ENCODE peak calls at places on chromosomes 6 and 20, in eight cellular contexts. R is activated T-cell treated with anti-CD3 and anti-CD28 coated beads for 1 hour; W is naive B cell; A is left ventricle myocardium inferior; D is stimulated activated CD8-positive, alpha-beta memory T cell treated with anti-CD3 and anti-CD28 coated beads, Interleukin-15, amount 100 ng/mL, for 24 hours; N is activated CD4-positive, alpha-beta T cell treated with anti-CD3 and anti-CD28 coated beads, Interleukin-2, amount 50 U/mL, for 1 hour; J is HL-60; F is ELF-1. Z is an unnamed sample.

GRCh38 chr6:1576166-1576565 is 33.5 kb upstream of the FOXC1 start:
- DNase-seq in R (no peak), W (no peak), A (no peak), D (no peak), N (no peak), J (no peak), F (no peak), Z (no peak)

GRCh38 chr6:68919537-68919936 is 284.5 kb downstream of the ADGRB3 start:
- DNase-seq in R (no peak), W (no peak), A (no peak), D (no peak), N (no peak), J (no peak), F (no peak), Z (no peak)

GRCh38 chr20:46354207-46354555 is 45.9 kb upstream of the CDH22 start:
- DNase-seq in R (no peak), W (no peak), A (no peak), D (no peak), N (no peak), J (no peak), F (no peak), Z (no peak)

GRCh38 chr20:25023316-25023715 is 30.8 kb upstream of the APMAP start:
- DNase-seq in R (no peak), W (no peak), A (no peak), D (no peak), N (no peak), J (no peak), F (no peak), Z (no peak)

GRCh38 chr20:1389703-1390385 is 3.0 kb downstream of the FKBP1A start:
- DNase-seq in R (no peak), W (no peak), A (no peak), D (no peak), N (no peak), J (no peak), F (no peak), Z (no peak)

GRCh38 chr20:3162080-3162611 is 2.5 kb upstream of the FASTKD5 start:
- DNase-seq in R (no peak), W (no peak), A (no peak), D (no peak), N (no peak), J (no peak), F (no peak), Z (no peak)

GRCh38 chr20:63750807-63751470 is 11.4 kb downstream of the SLC2A4RG start:
- DNase-seq in R (peak), W (no peak), A (no peak), D (no peak), N (peak), J (no peak), F (peak), Z (no peak)

GRCh38 chr6:33073431-33073871 is at the start of gene HLA-DPA1:
- DNase-seq in R (no peak), W (peak), A (no peak), D (no peak), N (peak), J (no peak), F (no peak), Z (peak)

GRCh38 chr6:21824431-21825180 is 231.1 kb downstream of the SOX4 start:
- DNase-seq in R (no peak), W (no peak), A (no peak), D (no peak), N (no peak), J (no peak), F (no peak), Z (no peak)

GRCh38 chr6:144151010-144151727 is 852 bp downstream of the STX11 start:
- DNase-seq in R (peak), W (peak), A (no peak), D (no peak), N (peak), J (peak), F (peak), Z (no peak)

GRCh38 chr6:42939810-42940167 is 10.5 kb downstream of the CNPY3 start:
- DNase-seq in R (no peak), W (no peak), A (no peak), D (no peak), N (no peak), J (no peak), F (no peak), Z (no peak)

GRCh38 chr6:56091159-56091869 is 156.1 kb downstream of the COL21A1 start:
- DNase-seq in R (no peak), W (no peak), A (no peak), D (no peak), N (no peak), J (peak), F (no peak), Z (peak)

GRCh38 chr6:19911223-19911622 is 74.1 kb downstream of the ID4 start:
- DNase-seq in R (no peak), W (no peak), A (no peak), D (no peak), N (no peak), J (no peak), F (no peak), Z (no peak)